ENCODE peak calls at places on chromosomes 13 and 19, in seven cellular contexts. N is right atrium auricular region; J is tibial artery; M is caudate nucleus; E is CD8-positive, alpha-beta memory T cell; B is small intestine; Y is CD4-positive, alpha-beta memory T cell. K is an unnamed sample.

GRCh38 chr13:65966991-65967451 is 1263.1 kb downstream of the PCDH9 start:
- DNase-seq in M (no peak), J (no peak), B (no peak), N (no peak), Y (no peak), E (no peak), K (no peak)

GRCh38 chr19:46615966-46616365 is 8.9 kb downstream of the PTGIR start:
- DNase-seq in J (no peak), N (no peak), E (no peak), B (peak; percentile 59), Y (no peak), M (no peak), K (no peak)

GRCh38 chr19:8335343-8336071 is 7.6 kb downstream of the KANK3 start:
- DNase-seq in Y (peak; percentile 9), B (no peak), N (no peak), M (no peak), E (no peak), J (no peak), K (no peak)

GRCh38 chr19:10724573-10725071 is 6.7 kb downstream of the DNM2 start:
- DNase-seq in Y (no peak), J (no peak), E (no peak), B (no peak), M (peak; percentile 14), N (no peak), K (no peak)

GRCh38 chr13:114057131-114058050 is 75.0 kb downstream of the RASA3 start:
- DNase-seq in B (no peak), Y (no peak), M (no peak), E (no peak), N (no peak), J (no peak), K (no peak)

GRCh38 chr19:29121684-29122083 is 91.3 kb downstream of the UQCRFS1 start:
- DNase-seq in B (peak; percentile 2), N (no peak), E (no peak), M (no peak), Y (no peak), J (peak; percentile 65), K (no peak)

GRCh38 chr19:7366701-7367420 is 18.1 kb downstream of the ARHGEF18 start:
- DNase-seq in E (no peak), N (no peak), Y (peak; percentile 32), B (peak; percentile 66), M (no peak), J (no peak), K (no peak)

GRCh38 chr13:23433171-23434153 is at the start of gene SACS:
- DNase-seq in J (no peak), E (no peak), Y (no peak), M (peak; percentile 59), B (no peak), N (no peak), K (no peak)

GRCh38 chr13:32309812-32310706 is 5.1 kb downstream of the ZAR1L start:
- DNase-seq in N (no peak), J (no peak), E (no peak), B (peak; percentile 65), Y (peak; percentile 49), M (no peak), K (no peak)

DNA sequence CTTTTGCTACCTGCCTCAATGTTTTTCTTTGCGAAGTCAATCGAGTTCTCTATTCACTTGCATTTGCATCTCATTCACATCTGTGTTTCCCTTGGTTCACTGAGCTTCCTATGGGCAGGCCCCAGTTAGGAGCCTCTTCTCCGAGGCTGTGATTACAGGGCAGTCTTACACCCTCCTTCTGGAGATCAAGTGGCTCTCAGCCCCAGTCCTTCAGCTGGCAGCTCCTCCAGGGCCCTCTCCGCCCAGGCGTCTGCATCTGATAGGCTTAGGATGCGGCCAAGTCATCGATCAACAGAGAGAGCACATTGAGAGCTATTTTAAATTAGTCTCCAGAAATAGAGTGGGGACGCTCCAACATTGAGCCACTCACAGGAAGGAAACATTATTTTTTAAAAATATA is 44.2 kb downstream of the MBNL2 start:
- DNase-seq in B (no peak), E (no peak), N (peak; percentile 57), M (no peak), Y (no peak), J (no peak), K (no peak)
- H3K27ac ChIP-seq in B (no peak overlapping the region), E (no peak overlapping the region), N (peak overlapping the region; percentile 13), M (no peak overlapping the region), Y (no peak overlapping the region), J (peak overlapping the region; percentile 21), K (no peak overlapping the region)

DNA sequence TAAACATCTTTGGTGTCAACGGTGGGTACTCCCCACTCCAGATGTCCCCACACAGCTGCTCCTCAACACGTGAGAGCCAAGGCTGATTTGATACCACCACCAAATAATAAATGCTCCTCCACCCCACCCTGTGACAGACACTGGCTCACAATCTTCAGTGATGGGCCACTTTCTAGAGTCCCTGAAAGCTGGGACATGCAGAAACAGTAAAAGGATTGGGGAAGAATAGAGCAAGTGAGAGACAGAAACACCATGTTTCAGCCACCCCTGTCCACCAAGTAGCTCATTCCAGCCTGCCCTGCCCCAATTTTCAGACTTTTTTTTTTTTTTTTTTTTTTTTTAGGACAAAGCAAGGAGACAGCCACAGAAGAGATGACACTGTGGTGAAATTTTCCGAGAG is 1.6 kb downstream of the SLC46A3 start:
- DNase-seq in N (no peak), B (no peak), J (no peak), Y (no peak), E (no peak), M (no peak), K (no peak)
- H3K27ac ChIP-seq in N (peak overlapping the region; percentile 96), B (peak overlapping the region; percentile 100), J (no peak overlapping the region), Y (no peak overlapping the region), E (no peak overlapping the region), M (peak overlapping the region; percentile 39), K (peak overlapping the region; percentile 97)

GRCh38 chr19:42281175-42282035 is 12.4 kb downstream of the CIC start:
- DNase-seq in J (peak; percentile 88), M (peak; percentile 77), Y (peak; percentile 23), B (no peak), N (peak; percentile 76), E (no peak), K (peak; percentile 83)

GRCh38 chr19:42282036-42282762 is 13.1 kb downstream of the CIC start:
- DNase-seq in Y (no peak), J (peak; percentile 72), B (no peak), M (no peak), E (no peak), N (no peak), K (no peak)

GRCh38 chr19:42284066-42284501 is 15.0 kb downstream of the CIC start:
- DNase-seq in J (peak; percentile 93), M (peak; percentile 80), B (peak; percentile 76), Y (peak; percentile 93), E (peak; percentile 85), N (peak; percentile 73), K (peak; percentile 87)

GRCh38 chr19:42283248-42284065 is 14.4 kb downstream of the CIC start:
- DNase-seq in B (peak; percentile 93), Y (peak; percentile 98), N (peak; percentile 97), M (peak; percentile 89), J (peak; percentile 99), E (peak; percentile 97), K (peak; percentile 99)

GRCh38 chr19:42282810-42283247 is 13.8 kb downstream of the CIC start:
- DNase-seq in N (no peak), J (no peak), E (no peak), M (no peak), B (no peak), Y (no peak), K (no peak)
- H3K27ac ChIP-seq in N (peak overlapping the region; percentile 99), J (peak overlapping the region; percentile 93), E (peak overlapping the region; percentile 90), M (peak overlapping the region; percentile 99), B (peak overlapping the region; percentile 76), Y (peak overlapping the region; percentile 77), K (peak overlapping the region; percentile 96)

DNA sequence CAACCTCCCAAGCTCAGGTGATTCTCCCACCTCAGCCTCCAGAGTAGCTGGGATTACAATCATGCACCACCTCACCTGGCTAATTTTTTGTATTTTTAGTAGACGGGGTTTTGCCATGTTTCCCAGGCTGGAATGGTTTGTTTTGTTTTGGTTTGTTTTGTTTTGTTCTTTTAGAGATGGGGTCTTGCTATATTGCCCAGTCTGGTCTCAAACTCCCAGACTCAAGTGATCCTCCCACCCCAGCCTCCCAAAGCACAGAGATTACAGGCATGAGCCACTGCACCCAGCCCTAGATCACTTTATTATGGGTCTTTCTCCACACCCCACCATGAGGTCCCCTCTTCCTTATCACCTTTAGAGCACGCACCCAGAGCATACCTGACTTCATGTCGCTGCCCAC is 8.0 kb upstream of the KRTDAP start:
- DNase-seq in Y (no peak), J (no peak), M (no peak), B (no peak), E (no peak), N (no peak), K (no peak)
- H3K27ac ChIP-seq in Y (no peak overlapping the region), J (no peak overlapping the region), M (no peak overlapping the region), B (no peak overlapping the region), E (no peak overlapping the region), N (no peak overlapping the region), K (no peak overlapping the region)

DNA sequence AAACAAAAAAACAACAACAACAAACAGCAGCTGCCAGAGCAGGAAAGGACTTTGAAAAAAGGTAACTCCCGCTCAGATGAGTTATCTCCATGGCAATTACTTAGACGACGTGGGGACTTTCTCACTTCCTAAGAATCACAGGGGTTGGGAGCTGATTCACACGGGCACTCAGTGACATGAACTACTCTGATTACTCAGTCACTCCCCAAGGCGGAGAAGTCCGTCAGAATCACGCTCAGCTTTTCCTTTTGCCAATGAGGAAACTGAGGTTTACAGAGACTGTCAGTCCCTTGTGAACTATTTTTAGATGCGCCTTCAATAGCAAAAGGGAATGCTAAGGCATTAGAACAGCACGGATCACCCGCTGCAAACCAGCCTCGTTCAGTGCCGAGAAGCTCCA is 32.3 kb upstream of the MATK start:
- DNase-seq in N (no peak), M (no peak), J (no peak), B (no peak), E (no peak), Y (no peak), K (no peak)
- H3K27ac ChIP-seq in N (no peak overlapping the region), M (no peak overlapping the region), J (no peak overlapping the region), B (no peak overlapping the region), E (no peak overlapping the region), Y (no peak overlapping the region), K (no peak overlapping the region)

GRCh38 chr19:15702590-15702930 is 25.3 kb upstream of the OR10H2 start:
- DNase-seq in N (peak; percentile 83), M (no peak), E (no peak), B (peak; percentile 95), Y (no peak), J (peak; percentile 77), K (peak; percentile 29)
- H3K27ac ChIP-seq in N (no peak overlapping the region), M (no peak overlapping the region), E (no peak overlapping the region), B (peak overlapping the region; percentile 89), Y (no peak overlapping the region), J (no peak overlapping the region), K (no peak overlapping the region)

GRCh38 chr19:34402074-34402600 is 2.1 kb upstream of the PDCD2L start:
- DNase-seq in B (peak; percentile 13), J (no peak), Y (no peak), N (no peak), E (no peak), M (no peak), K (no peak)

GRCh38 chr19:34404109-34404909 is at the start of gene PDCD2L:
- DNase-seq in M (peak; percentile 71), B (peak; percentile 93), E (peak; percentile 89), N (peak; percentile 88), Y (peak; percentile 89), J (peak; percentile 93), K (peak; percentile 95)

GRCh38 chr19:34399886-34400285 is 4.3 kb upstream of the PDCD2L start:
- DNase-seq in Y (no peak), N (no peak), B (no peak), M (no peak), J (no peak), E (no peak), K (no peak)

GRCh38 chr19:34405892-34406660 is 1.9 kb downstream of the PDCD2L start:
- DNase-seq in M (no peak), J (no peak), Y (no peak), E (no peak), N (no peak), B (no peak), K (no peak)

GRCh38 chr19:34403784-34404108 is 453 bp upstream of the PDCD2L start:
- DNase-seq in N (no peak), M (no peak), E (no peak), Y (no peak), J (no peak), B (no peak), K (no peak)
- H3K27ac ChIP-seq in N (peak overlapping the region; percentile 49), M (no peak overlapping the region), E (peak overlapping the region; percentile 73), Y (peak overlapping the region; percentile 74), J (peak overlapping the region; percentile 57), B (no peak overlapping the region), K (peak overlapping the region; percentile 43)

K was measured in ascending aorta.